ENCODE peak calls at places on chromosomes 3 and 15, in eight cellular contexts. W is lung; U is CD8-positive, alpha-beta T cell; T is transverse colon; X is GM23338; C is A549; A is right cardiac atrium; L is psoas muscle. R is an unnamed sample.
A peak's percentile ranks its signal among the peaks of the same experiment; 100 is the strongest.

GRCh38 chr3:39294446-39295183 is 14.8 kb upstream of the CX3CR1 start:
- DNase-seq in L (no peak), U (peak; percentile 33), T (no peak), A (no peak), W (no peak), C (no peak), X (no peak), R (no peak)

GRCh38 chr3:68571321-68571720 is 361.0 kb downstream of the TAFA4 start:
- DNase-seq in C (no peak), W (no peak), X (no peak), A (no peak), L (no peak), T (no peak), U (no peak), R (no peak)

GRCh38 chr15:76974456-76975083 is 20.4 kb upstream of the PSTPIP1 start:
- DNase-seq in L (no peak), A (no peak), W (no peak), T (no peak), X (no peak), C (no peak), U (no peak), R (no peak)

GRCh38 chr3:85603378-85603777 is 644.6 kb downstream of the CADM2 start:
- DNase-seq in X (peak; percentile 31), A (no peak), C (no peak), W (no peak), U (no peak), L (no peak), T (no peak), R (no peak)

GRCh38 chr15:64961013-64961412 is 28.7 kb downstream of the SPG21 start:
- DNase-seq in X (peak; percentile 64), A (no peak), T (no peak), L (no peak), U (no peak), W (no peak), C (no peak), R (no peak)

GRCh38 chr15:90685688-90686434 is 31.3 kb upstream of the BLM start:
- DNase-seq in A (no peak), C (no peak), L (no peak), X (no peak), T (no peak), U (no peak), W (no peak), R (no peak)

GRCh38 chr3:43950775-43951174 is 260.0 kb downstream of the ABHD5 start:
- DNase-seq in L (no peak), W (no peak), U (no peak), A (no peak), C (no peak), X (no peak), T (no peak), R (no peak)

GRCh38 chr3:123342631-123343080 is 106.2 kb downstream of the ADCY5 start:
- DNase-seq in U (no peak), X (no peak), A (no peak), T (no peak), W (no peak), C (no peak), L (peak; percentile 3), R (no peak)

GRCh38 chr3:51997935-51998596 is 2.4 kb upstream of the RPL29 start:
- DNase-seq in T (no peak), A (no peak), X (peak; percentile 62), C (no peak), W (no peak), L (no peak), U (no peak), R (no peak)

GRCh38 chr3:130839815-130840214 is 54.1 kb upstream of the ATP2C1 start:
- DNase-seq in W (no peak), T (no peak), A (no peak), C (no peak), U (no peak), L (no peak), X (peak; percentile 75), R (peak; percentile 57)

GRCh38 chr15:34886134-34886533 is 83.4 kb downstream of the AQR start:
- DNase-seq in L (no peak), T (no peak), C (no peak), U (no peak), A (no peak), W (no peak), X (no peak), R (no peak)

GRCh38 chr15:32100286-32100685 is 70.0 kb downstream of the CHRNA7 start:
- DNase-seq in T (no peak), X (no peak), W (no peak), A (no peak), C (no peak), U (no peak), L (no peak), R (no peak)

GRCh38 chr15:33067456-33067855 is 127.1 kb downstream of the FMN1 start:
- DNase-seq in W (no peak), T (no peak), A (no peak), U (no peak), L (no peak), C (no peak), X (peak; percentile 69), R (no peak)

GRCh38 chr15:76565366-76565765 is 228.8 kb downstream of the ISL2 start:
- DNase-seq in A (no peak), T (no peak), U (no peak), W (no peak), C (no peak), L (no peak), X (no peak), R (no peak)

GRCh38 chr3:78986702-78987101 is 781.1 kb downstream of the ROBO1 start:
- DNase-seq in X (no peak), T (no peak), L (no peak), C (no peak), A (no peak), W (no peak), U (no peak), R (no peak)

GRCh38 chr3:129855454-129856419 is 37.8 kb downstream of the TMCC1 start:
- DNase-seq in U (no peak), L (no peak), C (peak; percentile 62), X (no peak), A (no peak), W (no peak), T (no peak), R (no peak)

GRCh38 chr15:25800761-25801515 is 62.2 kb downstream of the ATP10A start:
- DNase-seq in L (no peak), A (no peak), C (no peak), U (no peak), W (no peak), X (no peak), T (no peak), R (no peak)

GRCh38 chr3:9732753-9733115 is 1.2 kb downstream of the BRPF1 start:
- DNase-seq in U (no peak), X (peak; percentile 35), C (no peak), L (no peak), T (no peak), W (no peak), A (no peak), R (no peak)

GRCh38 chr3:177647876-177648275 is 450.6 kb upstream of the TBL1XR1 start:
- DNase-seq in C (no peak), A (no peak), T (no peak), W (no peak), U (peak; percentile 9), X (no peak), L (no peak), R (no peak)

GRCh38 chr15:89917442-89918085 is 4.8 kb upstream of the ARPIN start:
- DNase-seq in T (no peak), A (no peak), C (no peak), W (peak; percentile 42), U (no peak), X (no peak), L (no peak), R (no peak)

GRCh38 chr3:176584413-176585176 is 612.7 kb downstream of the TBL1XR1 start:
- DNase-seq in L (no peak), A (no peak), C (no peak), T (no peak), U (no peak), W (no peak), X (no peak), R (no peak)

GRCh38 chr3:59809750-59810444 is 760.1 kb upstream of the CFAP20DC start:
- DNase-seq in A (no peak), T (no peak), L (no peak), X (peak; percentile 61), W (no peak), C (peak; percentile 43), U (no peak), R (no peak)

GRCh38 chr3:48222616-48223513 is at the start of gene CAMP:
- DNase-seq in A (peak; percentile 91), U (no peak), W (peak; percentile 79), T (peak; percentile 54), C (peak; percentile 33), L (peak; percentile 78), X (no peak), R (no peak)

GRCh38 chr15:68631621-68632051 is 52.8 kb downstream of the CORO2B start:
- DNase-seq in L (no peak), A (peak; percentile 64), W (no peak), T (no peak), C (no peak), X (peak; percentile 80), U (no peak), R (no peak)
- H3K27ac ChIP-seq in L (no peak overlapping the region), A (no peak overlapping the region), W (no peak overlapping the region), T (no peak overlapping the region), C (no peak overlapping the region), X (no peak overlapping the region), U (no peak overlapping the region), R (no peak overlapping the region)

DNA sequence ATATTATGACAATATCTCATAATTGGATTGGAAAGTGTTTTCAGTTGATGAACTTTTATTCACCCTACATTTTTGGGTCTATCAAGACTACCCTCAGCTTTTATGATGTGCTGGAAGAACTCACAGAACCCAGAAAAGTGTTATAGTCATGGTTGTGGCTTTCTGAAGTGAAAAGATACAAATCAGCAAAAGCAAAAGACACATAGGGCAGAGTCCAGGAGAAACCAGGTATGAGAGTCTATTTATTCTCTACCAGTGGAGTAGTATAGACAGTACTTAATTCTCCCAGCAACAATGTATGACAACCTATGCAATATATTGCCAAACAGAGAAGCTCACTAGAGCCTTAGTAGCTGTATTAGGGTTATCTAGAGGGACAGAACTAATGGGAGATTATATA is 280.4 kb upstream of the TTC14 start:
- DNase-seq in C (no peak), X (no peak), A (no peak), L (no peak), W (no peak), U (no peak), T (no peak), R (no peak)
- H3K4me3 ChIP-seq in C (no peak overlapping the region), X (no peak overlapping the region), A (no peak overlapping the region), L (no peak overlapping the region), W (no peak overlapping the region), U (no peak overlapping the region), T (no peak overlapping the region), R (no peak overlapping the region)

GRCh38 chr3:149613988-149614387 is 43.8 kb downstream of the WWTR1 start:
- DNase-seq in C (no peak), T (no peak), W (no peak), A (no peak), L (no peak), U (no peak), X (no peak), R (no peak)
- H3K4me1 ChIP-seq in C (peaks cover 93% of the 10 kb centered on the region), T (no peaks in the 10 kb centered on the region), W (peaks cover 28% of the 10 kb centered on the region), A (peaks cover 26% of the 10 kb centered on the region), L (peaks cover 20% of the 10 kb centered on the region), U (no peaks in the 10 kb centered on the region), X (peaks cover 26% of the 10 kb centered on the region), R (peaks cover 4% of the 10 kb centered on the region)

DNA sequence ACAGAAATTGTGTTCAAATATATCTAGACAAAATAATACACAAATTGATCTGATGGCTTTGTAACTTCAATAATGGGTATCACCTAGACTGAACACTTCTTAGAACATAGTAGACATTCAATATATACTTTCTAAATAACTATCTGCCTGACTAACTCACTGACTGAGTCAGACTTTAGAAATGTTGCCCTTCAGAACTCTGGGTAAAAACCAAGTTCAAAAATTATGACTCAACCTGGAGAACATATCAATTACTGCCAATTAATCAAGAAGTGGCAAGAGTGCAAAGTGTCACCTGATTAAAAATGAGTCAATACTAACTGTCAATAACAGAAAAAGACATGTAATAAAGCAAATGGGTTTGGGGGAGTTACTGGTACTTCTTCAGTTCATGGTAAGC is 144.6 kb upstream of the TMCO5A start:
- DNase-seq in T (no peak), U (no peak), L (no peak), W (no peak), C (no peak), X (no peak), A (no peak), R (no peak)
- H3K27ac ChIP-seq in T (no peak overlapping the region), U (no peak overlapping the region), L (no peak overlapping the region), W (no peak overlapping the region), C (no peak overlapping the region), X (no peak overlapping the region), A (no peak overlapping the region), R (no peak overlapping the region)

R was measured in iPS DF 6.9.